ENCODE peak calls at places on chromosomes 6 and 20, in nine cellular contexts. J, Y, A, H, M, N, F, G and Z are unnamed samples.

GRCh38 chr6:169998457-169998856 is 247.0 kb downstream of the ERMARD start:
- DNase-seq in F (peak; percentile 6), N (no peak), Y (no peak), A (no peak), J (no peak), M (no peak), H (no peak), G (no peak), Z (no peak)

GRCh38 chr6:41505084-41506049 is 40.8 kb upstream of the FOXP4 start:
- DNase-seq in A (no peak), H (peak; percentile 93), M (peak; percentile 56), Y (peak; percentile 96), J (peak; percentile 66), N (no peak), F (peak; percentile 57), G (no peak), Z (peak; percentile 66)

GRCh38 chr6:42137192-42137753 is 5.1 kb downstream of the C6orf132 start:
- DNase-seq in N (no peak), F (peak; percentile 48), M (no peak), J (no peak), G (no peak), Y (no peak), H (no peak), A (no peak), Z (no peak)

GRCh38 chr20:48635791-48636267 is 192.0 kb downstream of the PREX1 start:
- DNase-seq in A (peak; percentile 37), J (peak; percentile 79), F (no peak), N (peak; percentile 73), H (no peak), G (peak; percentile 26), Y (peak; percentile 56), M (no peak), Z (no peak)

GRCh38 chr6:156686429-156686939 is 90.7 kb upstream of the ARID1B start:
- DNase-seq in A (peak; percentile 42), M (peak; percentile 16), N (no peak), H (no peak), F (peak; percentile 43), J (peak; percentile 65), G (peak; percentile 30), Y (peak; percentile 88), Z (no peak)

GRCh38 chr6:118708736-118709135 is 57.3 kb upstream of the CEP85L start:
- DNase-seq in A (no peak), G (no peak), Y (no peak), N (no peak), H (no peak), F (no peak), M (no peak), J (no peak), Z (no peak)

GRCh38 chr20:36569847-36570429 is 3.5 kb upstream of the TGIF2 start:
- DNase-seq in J (no peak), Y (no peak), H (no peak), N (peak; percentile 62), F (no peak), M (no peak), A (no peak), G (no peak), Z (no peak)

GRCh38 chr6:16402501-16402900 is 164.1 kb downstream of the GMPR start:
- DNase-seq in A (no peak), H (no peak), Y (no peak), J (no peak), G (no peak), F (no peak), M (peak; percentile 32), N (no peak), Z (no peak)

GRCh38 chr20:33099842-33100538 is 20.5 kb downstream of the BPIFB4 start:
- DNase-seq in G (no peak), N (no peak), F (no peak), J (no peak), H (no peak), A (no peak), Y (no peak), M (no peak), Z (no peak)

GRCh38 chr20:61686081-61686936 is 379.4 kb downstream of the TAF4 start:
- DNase-seq in M (no peak), J (no peak), G (no peak), N (no peak), F (no peak), H (no peak), A (no peak), Y (no peak), Z (no peak)

GRCh38 chr6:42404494-42404893 is 47.2 kb downstream of the TRERF1 start:
- DNase-seq in J (no peak), Y (peak; percentile 42), H (no peak), G (no peak), A (no peak), N (peak; percentile 84), M (no peak), F (no peak), Z (no peak)

GRCh38 chr20:10414982-10415650 is 18.9 kb downstream of the MKKS start:
- DNase-seq in G (no peak), J (no peak), H (no peak), M (no peak), Y (peak; percentile 6), N (no peak), F (no peak), A (no peak), Z (no peak)

GRCh38 chr20:17533396-17533795 is 2.2 kb upstream of the BFSP1 start:
- DNase-seq in J (peak; percentile 44), A (peak; percentile 34), M (no peak), F (no peak), H (no peak), N (peak; percentile 35), G (no peak), Y (peak; percentile 34), Z (no peak)

GRCh38 chr6:11354019-11354418 is 121.6 kb upstream of the NEDD9 start:
- DNase-seq in Y (peak; percentile 62), M (no peak), G (no peak), F (peak; percentile 66), A (no peak), J (no peak), N (peak; percentile 4), H (no peak), Z (peak; percentile 2)

GRCh38 chr6:37019065-37019450 is 13.6 kb downstream of the FGD2 start:
- DNase-seq in A (no peak), F (peak; percentile 79), N (no peak), M (no peak), Y (no peak), H (no peak), G (no peak), J (no peak), Z (no peak)
- H3K27ac ChIP-seq in A (no peak overlapping the region), F (peak overlapping the region; percentile 57), N (peak overlapping the region; percentile 25), M (peak overlapping the region; percentile 8), Y (no peak overlapping the region), H (peak overlapping the region; percentile 66), G (peak overlapping the region; percentile 37), J (no peak overlapping the region), Z (peak overlapping the region; percentile 2)

GRCh38 chr6:162684033-162684432 is 43.5 kb downstream of the PRKN start:
- DNase-seq in J (no peak), G (no peak), A (no peak), H (no peak), M (no peak), F (no peak), Y (no peak), N (no peak), Z (no peak)
- H3K27ac ChIP-seq in J (no peak overlapping the region), G (no peak overlapping the region), A (no peak overlapping the region), H (no peak overlapping the region), M (no peak overlapping the region), F (no peak overlapping the region), Y (no peak overlapping the region), N (no peak overlapping the region), Z (no peak overlapping the region)

GRCh38 chr6:158485411-158485810 is 74.5 kb upstream of the TMEM181 start:
- DNase-seq in H (no peak), A (no peak), M (no peak), J (no peak), N (no peak), F (no peak), Y (no peak), G (no peak), Z (no peak)

GRCh38 chr6:158480989-158481388 is 78.9 kb upstream of the TMEM181 start:
- DNase-seq in G (no peak), N (no peak), F (no peak), A (no peak), H (no peak), J (no peak), M (no peak), Y (no peak), Z (no peak)

GRCh38 chr6:158476389-158476788 is 83.5 kb upstream of the TMEM181 start:
- DNase-seq in Y (no peak), N (no peak), A (no peak), F (no peak), H (no peak), G (no peak), M (no peak), J (no peak), Z (no peak)

GRCh38 chr6:158487495-158487894 is 72.4 kb upstream of the TMEM181 start:
- DNase-seq in N (no peak), H (no peak), J (no peak), A (no peak), Y (no peak), M (no peak), G (no peak), F (no peak), Z (no peak)

DNA sequence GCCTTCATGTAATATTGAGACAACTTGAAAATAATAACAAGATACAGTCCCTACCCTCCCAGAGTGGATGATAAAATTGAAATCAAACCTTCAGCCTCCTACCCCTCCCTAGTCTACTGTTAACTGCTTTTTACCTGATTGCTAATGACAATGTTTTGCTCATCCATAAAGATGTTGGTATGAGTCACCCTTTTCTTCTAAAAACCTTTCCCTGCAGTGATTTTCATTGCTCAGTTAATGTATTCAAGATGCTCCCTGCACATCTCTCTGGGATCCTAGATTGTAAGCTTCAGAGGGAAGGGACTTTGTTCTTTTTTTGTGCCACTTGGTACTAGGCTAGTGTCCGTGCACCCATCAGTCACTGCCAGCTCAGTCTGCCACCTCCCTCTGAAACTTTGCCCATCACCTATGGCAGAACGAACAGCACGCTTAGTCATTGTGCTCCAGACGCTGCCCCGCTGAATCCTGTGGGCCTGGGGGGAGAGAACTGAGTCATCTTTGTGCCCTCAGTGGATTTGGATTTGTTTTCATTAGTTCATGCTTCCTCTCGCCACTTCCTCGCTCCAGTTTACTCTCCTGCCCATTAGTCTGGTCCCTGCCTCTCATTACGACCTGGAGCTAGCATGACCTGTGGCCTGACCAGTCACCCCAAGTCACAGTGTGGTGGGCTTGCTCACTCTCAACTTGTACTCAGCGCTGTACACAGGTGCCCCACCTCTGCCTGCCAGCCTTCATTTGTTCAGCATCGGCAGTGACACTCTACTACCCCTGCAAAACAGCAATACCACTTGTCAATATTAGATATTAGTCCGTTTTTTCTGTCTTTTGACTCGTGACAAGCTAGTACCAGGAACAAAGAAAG is 78.0 kb upstream of the TMEM181 start:
- DNase-seq in M (no peak), G (no peak), Y (peak; percentile 88), A (no peak), H (no peak), N (no peak), F (no peak), J (no peak), Z (no peak)
- H3K27ac ChIP-seq in M (no peak overlapping the region), G (no peak overlapping the region), Y (peak overlapping the region; percentile 3), A (no peak overlapping the region), H (no peak overlapping the region), N (no peak overlapping the region), F (no peak overlapping the region), J (no peak overlapping the region), Z (peak overlapping the region; percentile 69)

DNA sequence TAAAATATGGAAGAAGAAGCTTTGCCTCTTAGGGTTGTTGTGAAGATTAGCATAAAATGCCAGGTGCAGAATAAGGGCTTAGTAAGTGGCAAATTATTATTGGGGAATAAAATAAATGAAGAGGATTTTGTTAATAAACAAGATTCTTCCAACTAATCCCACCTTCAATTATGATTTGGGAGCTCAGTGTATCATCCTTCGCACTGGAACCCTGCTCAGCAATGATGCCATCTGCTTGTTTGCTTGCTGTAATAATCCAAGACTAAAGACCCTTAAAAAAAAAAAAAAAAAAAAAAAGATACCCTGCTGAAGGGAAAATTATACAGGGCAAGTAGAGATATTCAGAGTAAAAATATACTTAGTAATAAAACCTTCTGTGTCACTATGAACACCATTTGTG is 62.0 kb upstream of the RREB1 start:
- DNase-seq in Y (no peak), G (no peak), H (no peak), F (no peak), J (no peak), A (no peak), M (no peak), N (no peak), Z (no peak)
- H3K27ac ChIP-seq in Y (no peak overlapping the region), G (no peak overlapping the region), H (no peak overlapping the region), F (no peak overlapping the region), J (no peak overlapping the region), A (no peak overlapping the region), M (no peak overlapping the region), N (no peak overlapping the region), Z (no peak overlapping the region)